ENCODE peak calls at places on chromosomes 3 and 15, in five cellular contexts. C is heart right ventricle, W is hepatocyte, M is ascending aorta, O is neural progenitor cell. L is an unnamed sample.

GRCh38 chr3:50274371-50275104 is 4.3 kb upstream of the LSMEM2 start:
- DNase-seq in C (peak), M (no peak), O (peak), W (peak), L (peak)

GRCh38 chr15:71151061-71151460 is 35.8 kb downstream of the THSD4 start:
- DNase-seq in M (no peak), O (no peak), W (no peak), C (no peak), L (no peak)

GRCh38 chr3:110413807-110414748 is 657.5 kb upstream of the NECTIN3 start:
- DNase-seq in O (no peak), M (no peak), C (no peak), W (no peak), L (no peak)

GRCh38 chr3:141783632-141784031 is 20.4 kb downstream of the GRK7 start:
- DNase-seq in W (no peak), C (no peak), M (no peak), O (no peak), L (no peak)

GRCh38 chr3:155129396-155129795 is 49.3 kb downstream of the MME start:
- DNase-seq in M (no peak), C (no peak), W (no peak), O (no peak), L (no peak)

GRCh38 chr3:186515115-186515514 is 29.1 kb downstream of the CRYGS start:
- DNase-seq in O (no peak), W (no peak), C (no peak), M (no peak), L (no peak)

GRCh38 chr3:194961555-194961954 is 275.9 kb downstream of the FAM43A start:
- DNase-seq in W (no peak), O (no peak), C (no peak), M (no peak), L (peak)

GRCh38 chr3:61564405-61565059 is 3.2 kb downstream of the PTPRG start:
- DNase-seq in W (peak), C (peak), O (peak), M (no peak), L (peak)

GRCh38 chr3:110389005-110389404 is 682.6 kb upstream of the NECTIN3 start:
- DNase-seq in W (no peak), C (no peak), O (no peak), M (no peak), L (no peak)

GRCh38 chr3:157087398-157088132 is 72.4 kb downstream of the CCNL1 start:
- DNase-seq in C (no peak), W (no peak), O (no peak), M (no peak), L (no peak)
- H3K4me3 ChIP-seq in C (peak), W (no peak), O (peak), M (peak), L (peak)

GRCh38 chr15:62164500-62165028 is 521 bp downstream of the C2CD4B start:
- DNase-seq in O (peak), M (no peak), W (peak), C (peak), L (peak)

GRCh38 chr15:62165793-62166380 is 802 bp upstream of the C2CD4B start:
- DNase-seq in C (no peak), W (no peak), O (no peak), M (no peak), L (no peak)

GRCh38 chr15:62163397-62163796 is 1.7 kb downstream of the C2CD4B start:
- DNase-seq in C (no peak), M (no peak), W (no peak), O (no peak), L (no peak)

GRCh38 chr15:62163847-62164499 is 1.1 kb downstream of the C2CD4B start:
- DNase-seq in O (peak), M (no peak), C (peak), W (peak), L (no peak)

GRCh38 chr15:62165029-62165792 is at the start of gene C2CD4B:
- DNase-seq in M (no peak), W (peak), O (peak), C (peak), L (peak)
- H3K4me3 ChIP-seq in M (peak), W (peak), O (peak), C (peak), L (peak)

GRCh38 chr3:111610189-111610588 is 15.0 kb upstream of the ZBED2 start:
- DNase-seq in M (no peak), W (no peak), C (no peak), O (no peak), L (no peak)
- H3K4me3 ChIP-seq in M (no peak), W (no peak), C (no peak), O (no peak), L (no peak)

DNA sequence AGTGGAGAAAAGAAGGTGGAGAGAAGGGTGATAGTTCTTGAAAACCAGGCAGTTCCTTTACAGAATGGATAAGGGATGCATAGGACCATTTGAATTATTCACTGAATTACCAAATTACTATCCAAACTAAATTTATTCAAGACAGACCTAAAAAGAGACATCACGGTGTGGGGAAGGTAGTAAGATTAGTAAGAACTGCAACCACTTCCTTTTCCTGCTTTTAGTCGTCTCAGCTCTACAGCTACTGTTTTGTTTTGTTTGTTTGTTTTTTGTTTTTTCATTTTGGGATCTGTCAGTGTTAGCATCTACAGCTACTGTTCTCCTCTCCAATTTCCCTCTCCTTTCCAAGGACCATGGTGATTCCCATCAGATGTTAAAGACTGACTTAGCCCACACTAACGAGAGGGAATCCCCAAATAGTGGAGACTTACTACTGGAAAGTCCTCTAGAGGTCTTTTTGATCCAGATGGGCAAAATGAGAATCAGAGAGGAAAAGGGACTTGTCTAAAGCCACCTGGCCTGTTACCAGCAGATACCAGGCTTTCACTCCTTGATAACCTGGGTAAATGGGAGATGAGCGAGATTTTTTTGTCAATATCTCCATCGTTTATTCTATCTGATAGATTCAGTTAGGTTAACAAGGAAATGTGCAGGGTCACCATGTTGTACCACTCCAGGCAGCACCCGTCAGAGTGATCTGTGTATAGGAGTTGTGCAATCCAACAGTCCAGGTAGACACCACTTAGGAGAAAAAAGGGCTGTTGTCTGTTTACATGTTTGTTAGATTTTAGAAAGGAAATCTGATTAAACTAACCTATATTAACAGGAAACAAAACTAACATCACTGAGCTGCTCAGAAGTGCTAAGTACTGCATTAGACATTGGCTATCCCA is 6.0 kb downstream of the HCLS1 start:
- DNase-seq in M (no peak), C (no peak), O (no peak), W (no peak), L (no peak)
- H3K4me3 ChIP-seq in M (no peak), C (no peak), O (no peak), W (no peak), L (no peak)

DNA sequence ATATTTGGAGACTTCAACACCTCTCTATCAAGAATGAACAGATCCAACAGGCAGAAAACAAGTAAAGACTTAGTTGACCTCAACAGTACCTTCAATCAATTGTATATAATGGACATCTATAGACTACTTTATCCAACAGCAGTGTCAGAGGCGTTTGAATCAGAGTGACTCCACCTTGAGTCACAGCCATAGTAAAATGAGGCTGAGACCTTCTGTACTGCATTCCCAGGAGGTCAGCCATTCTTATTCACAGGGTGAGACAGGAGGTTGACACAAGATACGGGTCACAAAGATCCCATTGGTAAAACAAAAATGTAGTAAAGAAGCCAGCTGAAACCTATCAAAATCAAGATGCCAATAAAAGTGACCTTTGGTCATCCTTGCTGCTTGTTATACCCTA is 299.8 kb downstream of the CNTN3 start:
- DNase-seq in C (no peak), M (no peak), W (no peak), O (no peak), L (no peak)
- H3K4me3 ChIP-seq in C (no peak), M (no peak), W (no peak), O (no peak), L (no peak)

DNA sequence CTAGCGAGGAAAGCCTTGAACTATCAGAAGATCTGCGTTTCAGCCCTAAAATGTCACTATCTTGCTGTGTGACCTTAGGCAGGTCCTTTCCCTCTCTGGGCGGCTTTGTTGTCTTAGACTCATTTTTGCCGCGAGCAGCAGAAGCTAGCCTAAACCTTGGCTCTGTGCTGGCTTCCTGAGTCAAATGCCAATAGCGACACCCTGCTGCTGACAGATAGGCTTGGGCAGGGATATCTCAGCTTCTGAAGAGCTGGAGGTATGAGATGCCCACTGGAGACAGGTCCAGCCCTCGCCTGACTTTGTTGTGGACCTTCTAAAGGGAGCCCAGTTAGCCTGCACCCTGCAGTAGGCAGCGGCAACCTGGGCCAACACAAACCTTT is 1.3 kb downstream of the ADAMTSL3 start:
- DNase-seq in C (no peak), W (no peak), M (no peak), O (no peak), L (no peak)
- H3K4me3 ChIP-seq in C (peak), W (no peak), M (peak), O (no peak), L (peak)

DNA sequence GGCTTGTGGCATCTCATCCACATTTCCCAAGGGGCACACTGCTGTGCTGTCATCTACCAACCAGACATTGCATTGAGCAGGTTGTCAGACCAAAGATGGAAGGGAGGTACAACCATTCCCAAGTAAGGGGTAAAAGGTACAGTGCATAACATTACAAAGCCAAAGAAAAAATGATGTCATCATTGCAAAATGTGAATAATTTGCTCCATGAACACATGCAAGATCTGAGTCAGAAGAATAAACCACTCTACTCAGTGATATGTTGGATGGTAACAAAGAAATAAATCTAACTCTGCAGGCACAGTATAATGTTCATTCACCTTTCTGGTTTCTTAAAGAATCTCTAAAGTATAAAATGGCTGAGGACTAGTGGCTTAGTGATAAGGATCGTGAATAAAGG is 202.7 kb downstream of the MAGI1 start:
- DNase-seq in M (no peak), O (no peak), C (no peak), W (no peak), L (no peak)
- H3K4me3 ChIP-seq in M (no peak), O (no peak), C (no peak), W (no peak), L (no peak)

DNA sequence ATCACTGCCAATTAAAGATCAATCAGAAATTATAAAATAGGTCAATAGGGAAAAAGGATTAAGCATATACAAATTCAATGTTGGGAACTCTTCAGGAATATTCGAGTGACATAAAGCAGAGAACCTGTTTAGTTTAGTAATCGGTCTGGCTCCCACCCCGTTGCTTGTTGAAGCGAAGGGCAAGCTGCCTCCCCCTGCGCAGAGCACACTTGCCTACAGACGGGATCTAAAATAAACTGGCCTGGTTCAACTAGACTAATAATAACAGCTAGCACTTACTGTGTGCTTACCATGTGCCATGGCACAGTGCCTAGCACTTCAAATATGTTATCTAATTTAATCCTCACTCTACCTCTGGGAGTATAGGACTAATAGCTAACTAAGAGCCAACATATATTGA is 8.6 kb downstream of the SEMA6D start:
- DNase-seq in M (no peak), C (peak), O (no peak), W (no peak), L (no peak)
- H3K4me3 ChIP-seq in M (no peak), C (no peak), O (no peak), W (no peak), L (no peak)

GRCh38 chr3:188581365-188581764 is 427.4 kb downstream of the LPP start:
- DNase-seq in O (no peak), W (no peak), C (no peak), M (no peak), L (no peak)

GRCh38 chr3:188584162-188584529 is 430.2 kb downstream of the LPP start:
- DNase-seq in M (no peak), W (peak), C (no peak), O (no peak), L (no peak)

GRCh38 chr3:188583476-188584161 is 429.7 kb downstream of the LPP start:
- DNase-seq in O (no peak), C (no peak), W (peak), M (no peak), L (no peak)

GRCh38 chr3:188581791-188582190 is 427.8 kb downstream of the LPP start:
- DNase-seq in W (no peak), M (no peak), O (no peak), C (no peak), L (no peak)

GRCh38 chr3:188584958-188585689 is 431.2 kb downstream of the LPP start:
- DNase-seq in M (no peak), C (no peak), W (no peak), O (peak), L (no peak)
- H3K4me3 ChIP-seq in M (no peak), C (no peak), W (no peak), O (no peak), L (no peak)

GRCh38 chr3:67000006-67000405 is 1.9 kb downstream of the KBTBD8 start:
- DNase-seq in W (no peak), O (no peak), M (no peak), C (no peak), L (no peak)

GRCh38 chr3:66998075-66998898 is at the start of gene KBTBD8:
- DNase-seq in W (peak), C (peak), M (peak), O (peak), L (peak)

GRCh38 chr3:66998899-66999235 is 760 bp downstream of the KBTBD8 start:
- DNase-seq in O (no peak), C (no peak), M (no peak), W (no peak), L (no peak)

GRCh38 chr3:66997560-66998074 is 490 bp upstream of the KBTBD8 start:
- DNase-seq in M (no peak), C (no peak), W (no peak), O (no peak), L (no peak)

DNA sequence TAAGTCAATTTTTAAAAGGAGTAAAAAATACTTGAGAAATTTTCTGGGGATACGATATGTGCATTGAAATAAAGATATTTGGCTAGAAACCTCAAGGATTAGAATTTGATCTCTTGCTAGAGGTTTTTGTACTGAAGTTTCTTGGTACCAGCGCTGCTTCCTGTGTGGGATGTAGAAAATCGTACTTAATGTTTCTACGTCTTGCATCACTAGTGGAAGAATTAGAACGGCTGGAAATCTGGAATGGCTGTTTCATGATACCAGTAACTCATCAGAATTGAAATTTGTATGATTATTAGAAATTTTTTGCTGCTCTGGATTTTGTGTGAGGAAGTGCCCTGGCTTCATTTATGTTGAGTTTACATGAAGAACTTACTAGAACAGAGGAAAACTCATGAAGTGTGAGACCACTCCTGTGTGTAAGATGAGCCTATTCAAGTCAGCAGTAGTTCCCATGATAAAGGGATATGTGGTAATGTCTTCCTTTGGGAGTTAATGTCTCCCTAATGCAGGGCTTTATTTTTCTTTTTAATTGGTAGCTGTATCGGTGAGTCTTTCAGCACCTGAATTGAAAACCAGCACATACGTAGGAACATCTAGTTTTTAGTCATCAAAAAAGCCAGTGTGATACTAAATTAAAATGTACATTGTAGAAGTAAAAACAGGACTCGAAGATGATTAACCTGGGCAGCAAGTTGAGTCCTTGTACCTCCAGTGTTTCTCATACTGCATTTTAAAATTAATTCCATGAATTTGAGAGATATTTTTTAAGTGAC is 3.2 kb downstream of the KBTBD8 start:
- DNase-seq in O (no peak), W (no peak), C (no peak), M (no peak), L (no peak)
- H3K4me3 ChIP-seq in O (no peak), W (no peak), C (no peak), M (no peak), L (no peak)